ENCODE peak calls at places on chromosomes 13 and 19, in five cellular contexts. Q is progenitor cell of endocrine pancreas; P is body of pancreas; D is kidney; F is stimulated activated CD8-positive, alpha-beta memory T cell treated with anti-CD3 and anti-CD28 coated beads, Interleukin-2, amount 100 ng/mL, for 1 hour. Y is an unnamed sample.

GRCh38 chr13:49629196-49629938 is 1.1 kb downstream of the ARL11 start:
- DNase-seq in Q (no peak), P (no peak), D (no peak), F (no peak), Y (no peak)

GRCh38 chr19:46955114-46955812 is 64.4 kb upstream of the NPAS1 start:
- DNase-seq in Q (no peak), P (no peak), D (no peak), F (peak; percentile 1), Y (no peak)

GRCh38 chr13:24038405-24038804 is 122.1 kb upstream of the SPATA13 start:
- DNase-seq in Q (no peak), P (no peak), D (no peak), F (no peak), Y (no peak)

GRCh38 chr13:101579291-101579802 is 126.9 kb downstream of the ITGBL1 start:
- DNase-seq in Q (no peak), P (no peak), D (no peak), F (no peak), Y (no peak)

GRCh38 chr19:39223703-39224279 is 19.7 kb upstream of the SYCN start:
- DNase-seq in Q (no peak), P (no peak), D (no peak), F (no peak), Y (no peak)

GRCh38 chr19:13817018-13817614 is 21.9 kb downstream of the ZSWIM4 start:
- DNase-seq in Q (no peak), P (peak; percentile 74), D (no peak), F (no peak), Y (no peak)

GRCh38 chr13:21657538-21657937 is 13.3 kb upstream of the FGF9 start:
- DNase-seq in Q (no peak), P (no peak), D (no peak), F (no peak), Y (no peak)

GRCh38 chr13:76944457-76944856 is 3.9 kb upstream of the ACOD1 start:
- DNase-seq in Q (no peak), P (no peak), D (no peak), F (no peak), Y (no peak)

GRCh38 chr19:8697671-8698432 is 743 bp downstream of the ACTL9 start:
- DNase-seq in Q (no peak), P (no peak), D (peak; percentile 69), F (no peak), Y (no peak)

GRCh38 chr13:41019027-41019487 is at the start of gene ELF1:
- DNase-seq in Q (no peak), P (peak; percentile 59), D (peak; percentile 17), F (peak; percentile 33), Y (peak; percentile 40)

GRCh38 chr13:20728579-20729300 is 25.2 kb downstream of the IL17D start:
- DNase-seq in Q (no peak), P (no peak), D (no peak), F (no peak), Y (no peak)

Y was measured in adrenal gland.